ENCODE peak calls at places on chromosomes 13 and 19, in five cellular contexts. O, L, U, I and M are unnamed samples.

GRCh38 chr13:33401238-33401637 is 115.7 kb upstream of the STARD13 start:
- DNase-seq in O (no peak), L (no peak), U (no peak), I (no peak), M (no peak)

GRCh38 chr19:8490395-8490760 is 12.1 kb downstream of the PRAM1 start:
- DNase-seq in O (no peak), L (no peak), U (no peak), I (no peak), M (no peak)

GRCh38 chr13:52644108-52644507 is 1.9 kb downstream of the HNRNPA1L2 start:
- DNase-seq in O (no peak), L (no peak), U (no peak), I (no peak), M (no peak)

GRCh38 chr19:15979293-15979692 is 30.5 kb downstream of the OR10H4 start:
- DNase-seq in O (no peak), L (no peak), U (no peak), I (no peak), M (no peak)

GRCh38 chr19:48926909-48927308 is 6.6 kb upstream of the DHDH start:
- DNase-seq in O (peak; percentile 37), L (no peak), U (peak; percentile 51), I (peak; percentile 99), M (peak; percentile 88)

GRCh38 chr19:45251452-45252354 is 632 bp downstream of the MARK4 start:
- DNase-seq in O (peak; percentile 25), L (peak; percentile 52), U (no peak), I (no peak), M (peak; percentile 39)

GRCh38 chr19:13012690-13013608 is 17.7 kb downstream of the NFIX start:
- DNase-seq in O (peak; percentile 84), L (peak; percentile 47), U (peak; percentile 84), I (peak; percentile 70), M (peak; percentile 82)

GRCh38 chr13:89212186-89212585 is 1541.0 kb downstream of the SLITRK5 start:
- DNase-seq in O (no peak), L (no peak), U (no peak), I (no peak), M (no peak)

DNA sequence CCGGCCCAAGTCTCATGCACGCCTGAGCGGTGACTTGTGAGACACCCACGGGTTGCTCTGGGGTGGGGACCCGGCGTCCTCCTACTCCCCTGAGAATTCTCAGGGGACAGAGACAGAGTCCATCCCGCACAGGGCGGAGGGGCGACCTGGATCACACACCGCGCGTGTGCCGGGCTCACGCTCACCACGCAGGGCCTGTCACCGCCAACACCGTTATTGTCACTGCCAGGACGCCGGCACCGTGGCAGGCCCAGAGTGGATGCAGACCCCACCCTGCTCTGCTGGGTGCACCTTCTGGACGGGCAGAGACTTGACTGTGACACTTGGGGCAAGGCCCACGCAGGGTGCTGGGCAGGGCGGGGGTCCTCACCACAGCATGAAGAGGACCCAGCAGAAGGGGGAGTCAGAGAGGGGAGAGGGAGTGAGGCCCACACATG is 16.2 kb downstream of the MOB3A start:
- DNase-seq in O (no peak), L (no peak), U (no peak), I (no peak), M (no peak)
- H3K27ac ChIP-seq in O (no peak overlapping the region), L (no peak overlapping the region), U (no peak overlapping the region), I (no peak overlapping the region), M (no peak overlapping the region)

GRCh38 chr19:52936958-52937334 is 13.7 kb upstream of the ZNF888 start:
- DNase-seq in O (no peak), L (no peak), U (no peak), I (no peak), M (no peak)

GRCh38 chr19:52935434-52935833 is 12.2 kb upstream of the ZNF888 start:
- DNase-seq in O (no peak), L (no peak), U (no peak), I (peak; percentile 82), M (no peak)

GRCh38 chr19:52941941-52942370 is 18.7 kb upstream of the ZNF888 start:
- DNase-seq in O (peak; percentile 36), L (peak; percentile 63), U (peak; percentile 42), I (no peak), M (peak; percentile 31)

DNA sequence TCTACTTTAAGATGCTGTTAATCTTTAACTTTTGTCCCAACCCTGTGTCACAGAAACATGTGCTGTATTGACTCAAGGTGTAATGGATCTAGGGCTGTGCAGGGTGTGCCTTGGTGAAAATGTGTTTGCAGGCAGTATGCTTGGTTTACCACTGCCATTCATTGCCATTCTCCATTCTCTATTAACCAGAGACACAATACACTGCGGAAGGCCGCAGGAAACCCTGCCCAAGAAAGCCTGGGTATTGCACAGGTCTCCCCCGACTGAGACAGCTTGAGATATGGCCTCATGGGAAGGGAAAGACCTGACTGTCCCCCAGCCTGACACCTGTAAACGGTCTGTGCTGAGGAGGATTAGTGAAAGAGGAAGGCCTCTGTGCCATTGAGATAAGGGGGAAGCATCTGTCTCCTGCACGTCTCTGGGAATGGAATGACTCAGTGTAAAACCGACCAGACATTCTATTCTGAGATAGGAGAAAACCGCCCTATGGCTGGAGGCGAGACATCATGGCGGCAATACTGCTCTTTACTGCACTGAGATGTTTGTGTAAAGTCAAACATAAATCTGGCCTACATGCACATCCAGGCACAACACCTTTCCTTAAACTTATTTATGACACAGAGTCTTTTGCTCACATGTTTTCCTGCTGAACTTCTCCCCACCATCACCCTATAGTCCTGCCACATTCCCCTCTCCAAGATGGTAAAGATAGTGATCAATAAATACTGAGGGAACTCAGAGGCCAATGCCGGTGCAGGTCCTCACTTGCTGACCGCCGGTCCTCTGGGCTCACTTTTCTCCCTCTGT is 13.1 kb upstream of the ZNF888 start:
- DNase-seq in O (no peak), L (no peak), U (no peak), I (no peak), M (no peak)
- H3K27ac ChIP-seq in O (no peak overlapping the region), L (no peak overlapping the region), U (no peak overlapping the region), I (no peak overlapping the region), M (no peak overlapping the region)

GRCh38 chr19:50897191-50897607 is 14.0 kb downstream of the KLK4 start:
- DNase-seq in O (no peak), L (no peak), U (no peak), I (no peak), M (no peak)
- H3K27ac ChIP-seq in O (no peak overlapping the region), L (no peak overlapping the region), U (no peak overlapping the region), I (no peak overlapping the region), M (peak overlapping the region; percentile 78)

DNA sequence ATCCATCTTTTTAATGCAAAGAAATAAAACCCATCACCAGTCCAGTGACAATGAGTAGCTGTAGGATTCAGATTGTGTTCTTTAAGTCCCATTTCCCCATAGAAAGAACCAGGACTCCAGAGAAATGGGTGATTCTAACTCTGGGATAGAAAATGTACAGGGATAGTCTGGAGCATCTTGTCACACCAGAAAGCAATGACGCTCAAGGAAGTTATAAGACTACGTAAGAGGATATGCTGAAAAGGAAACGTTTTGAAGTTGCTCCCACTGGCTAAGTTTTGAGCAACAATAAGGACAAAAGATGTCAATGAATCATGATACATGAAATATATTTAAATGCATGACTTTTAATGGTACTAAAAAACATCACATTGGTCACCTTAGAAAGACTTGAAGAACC is 360.1 kb downstream of the DLEU7 start:
- DNase-seq in O (no peak), L (no peak), U (no peak), I (no peak), M (no peak)
- H3K27ac ChIP-seq in O (no peak overlapping the region), L (no peak overlapping the region), U (no peak overlapping the region), I (no peak overlapping the region), M (no peak overlapping the region)

GRCh38 chr13:98223741-98224140 is 46.7 kb upstream of the RNF113B start:
- DNase-seq in O (no peak), L (no peak), U (no peak), I (no peak), M (no peak)
- H3K27ac ChIP-seq in O (no peak overlapping the region), L (no peak overlapping the region), U (no peak overlapping the region), I (no peak overlapping the region), M (no peak overlapping the region)

DNA sequence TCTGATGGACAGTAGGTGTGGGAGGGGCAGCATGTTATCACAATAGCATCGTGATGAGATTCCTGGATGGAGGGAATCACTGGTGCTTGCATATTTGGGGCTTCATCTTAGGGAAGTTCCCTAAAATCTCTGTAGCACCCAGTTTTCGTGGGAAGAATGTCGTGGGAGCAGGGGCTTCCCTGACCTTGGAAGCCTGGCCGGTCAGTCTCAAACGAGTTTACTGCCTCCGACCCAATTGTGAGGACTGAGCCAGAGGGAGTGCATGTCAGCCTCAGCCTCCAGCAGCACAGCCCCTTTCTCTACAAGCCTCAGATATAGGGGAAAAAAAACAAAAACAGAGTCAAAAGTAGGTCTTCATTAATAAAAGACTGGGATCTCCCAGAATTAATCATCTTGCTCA is 32.2 kb downstream of the COL4A2 start:
- DNase-seq in O (no peak), L (no peak), U (no peak), I (no peak), M (no peak)
- H3K27ac ChIP-seq in O (peak overlapping the region; percentile 96), L (no peak overlapping the region), U (peak overlapping the region; percentile 61), I (peak overlapping the region; percentile 99), M (no peak overlapping the region)

GRCh38 chr13:22168437-22168836 is 497.6 kb downstream of the FGF9 start:
- DNase-seq in O (no peak), L (no peak), U (no peak), I (no peak), M (no peak)
- H3K27ac ChIP-seq in O (no peak overlapping the region), L (no peak overlapping the region), U (no peak overlapping the region), I (no peak overlapping the region), M (no peak overlapping the region)